ENCODE peak calls at places on chromosome 1, in four cellular contexts. Y is A549, I is pancreas, Z is tibial artery. G is an unnamed sample.
A peak's percentile ranks its signal among the peaks of the same experiment; 100 is the strongest.

GRCh38 chr1:51331206-51332100 is 1.1 kb upstream of the TTC39A start:
- DNase-seq in Z (no peak), I (peak; percentile 60), Y (peak; percentile 48), G (peak; percentile 86)

GRCh38 chr1:64505232-64505943 is 35.5 kb downstream of the CACHD1 start:
- DNase-seq in Y (peak; percentile 14), Z (no peak), I (peak; percentile 30), G (peak; percentile 94)

GRCh38 chr1:168236836-168237611 is 11.2 kb downstream of the SFT2D2 start:
- DNase-seq in Y (no peak), I (no peak), Z (no peak), G (no peak)

GRCh38 chr1:71190843-71191242 is 110.0 kb upstream of the ZRANB2 start:
- DNase-seq in Z (no peak), I (no peak), Y (no peak), G (no peak)

GRCh38 chr1:184330884-184331283 is 55.9 kb upstream of the C1orf21 start:
- DNase-seq in Z (no peak), I (no peak), Y (no peak), G (no peak)

GRCh38 chr1:209876091-209876800 is 48.5 kb downstream of the UTP25 start:
- DNase-seq in I (no peak), Y (no peak), Z (no peak), G (no peak)

GRCh38 chr1:161048949-161049722 is 3.4 kb upstream of the USF1 start:
- DNase-seq in Y (no peak), I (no peak), Z (no peak), G (no peak)

GRCh38 chr1:167297222-167298214 is 76.8 kb downstream of the POU2F1 start:
- DNase-seq in I (peak; percentile 22), Y (peak; percentile 33), Z (no peak), G (no peak)

GRCh38 chr1:21910528-21911204 is 26.4 kb downstream of the HSPG2 start:
- DNase-seq in I (no peak), Z (no peak), Y (no peak), G (no peak)

GRCh38 chr1:154419620-154420020 is 14.5 kb downstream of the IL6R start:
- DNase-seq in Z (peak; percentile 98), Y (peak; percentile 75), I (peak; percentile 93), G (peak; percentile 47)

GRCh38 chr1:183543619-183544204 is 46.5 kb downstream of the NCF2 start:
- DNase-seq in Z (no peak), I (no peak), Y (peak; percentile 72), G (no peak)

GRCh38 chr1:86155061-86155806 is 1.3 kb downstream of the COL24A1 start:
- DNase-seq in I (no peak), Y (no peak), Z (peak; percentile 61), G (peak; percentile 82)

GRCh38 chr1:247328311-247328710 is 3.4 kb downstream of the ZNF496 start:
- DNase-seq in I (no peak), Y (no peak), Z (no peak), G (no peak)

GRCh38 chr1:224114787-224115175 is 870 bp downstream of the FBXO28 start:
- DNase-seq in Z (no peak), I (no peak), Y (no peak), G (no peak)

GRCh38 chr1:107776898-107777663 is 187.9 kb downstream of the VAV3 start:
- DNase-seq in Y (no peak), Z (no peak), I (no peak), G (no peak)

GRCh38 chr1:7565099-7565750 is 205.9 kb upstream of the VAMP3 start:
- DNase-seq in Z (no peak), Y (no peak), I (no peak), G (no peak)

GRCh38 chr1:78047131-78047530 is 1.4 kb downstream of the GIPC2 start:
- DNase-seq in Z (no peak), I (peak; percentile 38), Y (no peak), G (no peak)

GRCh38 chr1:59043796-59044195 is 253.1 kb upstream of the FGGY start:
- DNase-seq in Z (peak; percentile 82), Y (peak; percentile 60), I (peak; percentile 13), G (no peak)

GRCh38 chr1:203668401-203668800 is 41.8 kb downstream of the ATP2B4 start:
- DNase-seq in Y (no peak), I (no peak), Z (no peak), G (no peak)

GRCh38 chr1:53551428-53551995 is 92.3 kb downstream of the DMRTB1 start:
- DNase-seq in Z (peak; percentile 50), Y (no peak), I (no peak), G (peak; percentile 36)

GRCh38 chr1:15948600-15949452 is 27.1 kb downstream of the ZBTB17 start:
- DNase-seq in Y (no peak), I (no peak), Z (peak; percentile 93), G (no peak)

GRCh38 chr1:13605159-13605558 is 21.5 kb downstream of the PDPN start:
- DNase-seq in Z (no peak), I (no peak), Y (peak; percentile 13), G (no peak)

GRCh38 chr1:116168277-116169032 is 57.3 kb downstream of the MAB21L3 start:
- DNase-seq in Z (peak; percentile 89), Y (peak; percentile 48), I (peak; percentile 76), G (peak; percentile 90)

GRCh38 chr1:81155131-81155530 is 645.6 kb upstream of the ADGRL2 start:
- DNase-seq in Z (no peak), I (no peak), Y (no peak), G (no peak)

GRCh38 chr1:33177996-33178540 is 3.8 kb downstream of the TRIM62 start:
- DNase-seq in Y (no peak), Z (no peak), I (no peak), G (peak; percentile 14)

GRCh38 chr1:178485467-178486098 is 11.2 kb downstream of the CLEC20A start:
- DNase-seq in I (no peak), Y (no peak), Z (no peak), G (no peak)

GRCh38 chr1:9321480-9321849 is 28.8 kb downstream of the SPSB1 start:
- DNase-seq in I (no peak), Y (no peak), Z (no peak), G (no peak)
- TF ChIP-seq CTCF in I (no peak), Y (no peak), Z (no peak), G (no peak)

GRCh38 chr1:41890841-41891311 is 27.8 kb downstream of the HIVEP3 start:
- DNase-seq in Z (no peak), Y (no peak), I (peak; percentile 63), G (no peak)

GRCh38 chr1:41889506-41890414 is 29.0 kb downstream of the HIVEP3 start:
- DNase-seq in Z (no peak), Y (no peak), I (no peak), G (no peak)

GRCh38 chr1:41888756-41889155 is 30.0 kb downstream of the HIVEP3 start:
- DNase-seq in I (no peak), Z (no peak), Y (no peak), G (no peak)

GRCh38 chr1:41892211-41892840 is 26.4 kb downstream of the HIVEP3 start:
- DNase-seq in Y (no peak), I (no peak), Z (no peak), G (no peak)

DNA sequence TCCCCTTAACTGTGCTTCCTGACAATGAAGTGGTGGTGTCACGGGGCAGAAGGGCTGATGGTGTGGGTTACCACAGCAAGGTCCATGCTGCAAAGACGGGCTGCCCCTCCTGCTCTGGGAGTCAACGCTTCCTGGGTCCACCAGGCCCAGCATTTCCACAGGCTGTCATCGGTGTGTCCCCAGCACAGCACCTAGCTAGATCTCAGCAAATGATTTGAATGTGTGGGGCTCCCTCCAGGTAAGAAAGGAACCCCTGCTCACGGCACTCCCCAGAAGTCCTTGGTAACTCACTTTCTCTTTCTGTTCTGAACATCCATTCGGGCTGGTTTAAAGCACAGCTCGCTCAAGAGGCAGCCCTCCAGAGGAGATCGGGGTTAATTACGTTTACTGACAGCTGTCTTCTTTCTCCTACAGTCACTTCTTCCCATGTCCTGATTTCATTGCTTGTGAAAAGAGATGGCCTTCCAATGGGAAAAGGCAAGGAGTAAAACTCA is 27.3 kb downstream of the HIVEP3 start:
- DNase-seq in Z (no peak), Y (no peak), I (no peak), G (peak; percentile 58)
- TF ChIP-seq CTCF in Z (no peak), Y (no peak), I (no peak), G (peak; percentile 57)

DNA sequence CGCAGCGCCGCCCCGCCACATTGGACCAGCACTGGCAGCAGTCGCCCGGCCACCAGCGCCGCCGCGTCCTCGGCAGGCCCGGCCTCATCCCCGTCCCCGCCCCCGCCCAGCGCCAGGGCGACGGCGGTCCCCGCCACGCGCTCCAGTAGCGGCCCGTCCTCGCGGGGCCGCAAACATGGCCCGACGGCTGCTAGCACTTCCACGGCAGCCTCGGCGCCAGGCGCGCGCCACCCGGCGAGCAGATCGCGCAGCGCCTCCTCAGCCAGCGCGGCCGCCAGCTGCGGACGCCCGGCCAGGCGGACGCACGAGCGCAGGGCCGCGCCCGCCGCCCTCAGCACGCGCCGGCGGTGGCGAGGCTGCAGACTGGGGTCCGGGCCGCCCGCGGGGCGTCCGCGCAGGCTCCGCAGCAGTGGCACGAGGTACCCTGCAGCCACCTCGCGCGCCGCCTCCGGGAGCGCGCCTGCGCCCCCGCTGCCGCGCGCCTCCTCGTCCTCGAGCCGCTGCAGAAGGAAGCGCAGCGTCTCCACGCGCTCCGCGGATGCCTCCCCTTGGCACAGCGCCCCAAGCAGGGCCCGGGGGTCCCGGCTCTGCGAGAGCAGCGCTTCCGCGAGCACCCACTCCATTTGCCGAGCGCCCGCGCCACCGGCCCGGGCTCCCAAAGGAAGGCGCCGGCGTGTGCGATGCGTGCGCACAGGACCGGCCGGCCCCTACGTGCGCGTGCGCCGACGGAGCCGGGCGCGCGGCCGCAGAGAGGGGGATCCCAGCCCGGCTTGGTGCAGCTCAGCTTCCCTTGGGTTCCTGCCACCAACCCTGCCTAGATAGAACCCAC is at the start of gene TARBP1:
- DNase-seq in I (peak; percentile 60), Y (peak; percentile 77), Z (peak; percentile 75), G (peak; percentile 88)
- TF ChIP-seq CTCF in I (no peak), Y (peak; percentile 37), Z (no peak), G (no peak)

DNA sequence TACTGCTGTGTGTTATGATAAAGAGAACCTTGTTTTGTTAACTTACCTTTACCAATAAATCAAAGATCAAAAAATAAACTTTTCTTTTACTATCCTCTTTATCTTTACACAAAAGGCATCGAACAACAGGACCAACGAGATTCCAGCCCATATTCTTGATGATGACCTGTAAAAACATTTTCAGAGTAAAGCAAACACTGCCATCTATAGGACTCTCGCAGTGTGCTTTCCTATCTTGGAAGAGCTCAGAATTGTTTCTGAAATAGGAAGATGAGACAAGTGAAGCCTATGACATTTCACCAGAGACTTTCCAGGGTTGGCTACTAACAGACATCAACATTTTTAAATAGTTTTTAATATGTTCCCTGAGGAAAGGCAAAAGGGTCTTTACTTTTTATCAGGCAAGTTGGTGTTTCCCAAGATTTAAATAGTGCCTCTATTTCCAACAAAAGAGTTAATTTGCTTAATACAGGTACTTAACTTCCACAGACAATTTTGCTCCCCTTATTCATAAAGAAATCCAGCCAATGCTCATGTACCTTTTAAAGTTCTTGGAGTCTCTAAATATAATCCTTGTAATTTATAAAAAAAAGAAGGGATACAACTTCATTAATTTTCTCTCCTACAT is 7.3 kb downstream of the GLMN start:
- DNase-seq in Y (peak; percentile 57), I (no peak), Z (no peak), G (peak; percentile 53)
- TF ChIP-seq CTCF in Y (peak; percentile 65), I (no peak), Z (peak; percentile 39), G (peak; percentile 81)

GRCh38 chr1:109275706-109276345 is 7.1 kb downstream of the PSRC1 start:
- DNase-seq in Z (no peak), I (no peak), Y (no peak), G (no peak)
- TF ChIP-seq CTCF in Z (no peak), I (no peak), Y (no peak), G (no peak)